ENCODE peak calls at places on chromosomes 7 and 10, in five cellular contexts. H, B, P, F and L are unnamed samples. For H3K27me3 and H3K36me3, the result is how much of the 10 kb centered on the place peaks cover.

GRCh38 chr7:157429001-157429679 is 92.3 kb downstream of the DNAJB6 start:
- DNase-seq in F (no peak), H (no peak), B (no peak), P (no peak), L (no peak)

GRCh38 chr10:15859865-15860691 is at the start of gene MINDY3:
- DNase-seq in H (peak), P (peak), F (peak), B (peak), L (peak)

GRCh38 chr7:33534830-33535229 is 370.5 kb upstream of the BMPER start:
- DNase-seq in F (no peak), P (no peak), B (no peak), H (peak), L (peak)

GRCh38 chr7:131027287-131027773 is 293.3 kb upstream of the KLF14 start:
- DNase-seq in H (peak), P (no peak), F (peak), B (peak), L (peak)

GRCh38 chr10:91034494-91035157 is 113.7 kb upstream of the ANKRD1 start:
- DNase-seq in H (peak), F (no peak), P (no peak), B (no peak), L (no peak)

GRCh38 chr10:77789016-77789415 is 137.5 kb downstream of the DLG5 start:
- DNase-seq in H (no peak), B (no peak), P (no peak), F (no peak), L (no peak)

GRCh38 chr7:46153951-46154787 is 233.1 kb upstream of the IGFBP3 start:
- DNase-seq in B (no peak), P (no peak), F (no peak), H (no peak), L (no peak)

GRCh38 chr10:127398140-127398966 is 150.8 kb upstream of the NPS start:
- DNase-seq in F (no peak), B (peak), H (peak), P (no peak), L (no peak)

GRCh38 chr10:37146443-37146842 is 21.0 kb downstream of the ANKRD30A start:
- DNase-seq in H (no peak), F (no peak), P (no peak), B (no peak), L (no peak)

GRCh38 chr7:17015575-17015974 is 133.8 kb upstream of the AGR3 start:
- DNase-seq in B (no peak), H (peak), F (no peak), P (no peak), L (no peak)

GRCh38 chr7:111192614-111193053 is 101.7 kb downstream of the LRRN3 start:
- DNase-seq in H (no peak), F (no peak), P (no peak), B (no peak), L (no peak)

GRCh38 chr10:114869500-114869899 is 47.9 kb downstream of the FHIP2A start:
- DNase-seq in F (no peak), B (no peak), P (no peak), H (peak), L (no peak)

GRCh38 chr7:30470783-30471182 is 7.8 kb downstream of the NOD1 start:
- DNase-seq in F (no peak), H (peak), P (no peak), B (no peak), L (no peak)

GRCh38 chr10:75660833-75661232 is 229.4 kb downstream of the LRMDA start:
- DNase-seq in F (no peak), H (no peak), B (peak), P (no peak), L (no peak)

GRCh38 chr10:78121801-78122200 is 88.1 kb downstream of the RPS24 start:
- DNase-seq in H (no peak), F (no peak), P (no peak), B (no peak), L (no peak)

GRCh38 chr7:153641202-153641601 is 411.0 kb upstream of the DPP6 start:
- DNase-seq in H (no peak), P (no peak), F (no peak), B (no peak), L (no peak)

GRCh38 chr7:115124409-115124939 is 202.6 kb downstream of the MDFIC start:
- DNase-seq in H (peak), P (no peak), B (no peak), F (no peak), L (no peak)

GRCh38 chr10:129963831-129964501 is at the start of gene EBF3:
- DNase-seq in P (no peak), B (peak), F (no peak), H (peak), L (peak)

GRCh38 chr10:129966370-129966769 is 2.3 kb upstream of the EBF3 start:
- DNase-seq in F (no peak), H (no peak), P (no peak), B (no peak), L (no peak)

GRCh38 chr10:129964611-129965417 is 740 bp upstream of the EBF3 start:
- DNase-seq in B (no peak), H (no peak), P (no peak), F (no peak), L (peak)

GRCh38 chr10:129965940-129966339 is 1.9 kb upstream of the EBF3 start:
- DNase-seq in B (no peak), F (no peak), P (no peak), H (no peak), L (no peak)

GRCh38 chr10:129965418-129965793 is 1.3 kb upstream of the EBF3 start:
- DNase-seq in H (no peak), F (no peak), B (no peak), P (no peak), L (peak)
- H3K27me3 ChIP-seq in H (half or more), F (half or more), B (half or more), P (half or more), L (half or more)

GRCh38 chr7:5470721-5471311 is 47.2 kb upstream of the TNRC18 start:
- DNase-seq in B (no peak), P (no peak), F (no peak), H (peak), L (peak)

GRCh38 chr7:5467645-5468044 is 44.0 kb upstream of the TNRC18 start:
- DNase-seq in H (no peak), F (no peak), P (no peak), B (no peak), L (no peak)

GRCh38 chr7:5470167-5470532 is 46.5 kb upstream of the TNRC18 start:
- DNase-seq in F (no peak), B (peak), P (no peak), H (no peak), L (peak)

GRCh38 chr7:5466551-5466950 is 42.9 kb upstream of the TNRC18 start:
- DNase-seq in F (no peak), P (no peak), B (no peak), H (no peak), L (no peak)

GRCh38 chr7:5469375-5470166 is 45.9 kb upstream of the TNRC18 start:
- DNase-seq in P (no peak), H (no peak), B (no peak), F (no peak), L (no peak)
- H3K4me3 ChIP-seq in P (no peak), H (no peak), B (no peak), F (no peak), L (no peak)

GRCh38 chr7:1151156-1151555 is 8.8 kb downstream of the ZFAND2A start:
- DNase-seq in B (no peak), P (no peak), F (no peak), H (no peak), L (no peak)

GRCh38 chr7:1150400-1151002 is 9.5 kb downstream of the ZFAND2A start:
- DNase-seq in F (no peak), H (no peak), P (no peak), B (no peak), L (no peak)

GRCh38 chr7:1151653-1152425 is 8.2 kb downstream of the ZFAND2A start:
- DNase-seq in F (no peak), H (no peak), B (no peak), P (no peak), L (no peak)

GRCh38 chr7:1154172-1154739 is 5.7 kb downstream of the ZFAND2A start:
- DNase-seq in H (no peak), B (no peak), F (no peak), P (no peak), L (no peak)

DNA sequence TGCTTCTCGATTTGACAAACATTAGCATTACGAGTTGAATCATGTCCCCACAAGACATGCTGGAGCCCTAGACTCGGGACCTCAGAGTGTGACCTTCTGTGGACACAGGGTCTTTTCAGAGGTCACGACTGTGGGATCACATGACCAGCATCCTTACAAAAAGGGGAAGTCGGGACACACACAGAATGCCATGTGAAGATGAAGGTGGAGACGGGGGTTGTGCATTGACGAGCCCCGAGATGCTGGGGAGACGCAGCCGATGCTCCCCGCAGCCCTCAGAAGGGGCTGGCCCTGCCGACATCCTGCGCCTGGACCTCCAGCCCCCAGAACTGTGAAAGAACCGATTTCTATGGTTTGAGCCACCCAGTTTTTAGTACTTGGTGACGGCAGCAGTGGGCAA is 7.5 kb downstream of the ZFAND2A start:
- DNase-seq in B (no peak), P (no peak), F (no peak), H (no peak), L (no peak)
- H3K36me3 ChIP-seq in B (under half), P (under half), F (half or more), H (half or more), L (under half)

GRCh38 chr7:3955751-3956696 is 655.0 kb downstream of the SDK1 start:
- DNase-seq in B (no peak), H (peak), F (no peak), P (no peak), L (no peak)
- H3K27me3 ChIP-seq in B (under half), H (under half), F (under half), P (under half), L (under half)

GRCh38 chr10:99604862-99605261 is 15.4 kb downstream of the SLC25A28 start:
- DNase-seq in P (no peak), F (no peak), H (no peak), B (no peak), L (no peak)

GRCh38 chr10:99609186-99609585 is 11.1 kb downstream of the SLC25A28 start:
- DNase-seq in B (no peak), F (no peak), P (no peak), H (no peak), L (no peak)

GRCh38 chr10:99605351-99605750 is 14.9 kb downstream of the SLC25A28 start:
- DNase-seq in F (no peak), B (no peak), H (no peak), P (no peak), L (no peak)
- H3K4me3 ChIP-seq in F (no peak), B (no peak), H (no peak), P (no peak), L (no peak)